ENCODE peak calls at places on chromosomes 12 and 14, in ten cellular contexts. Y is mesendoderm, C is uterus, M is RWPE2, S is OCI-LY7, A is left ventricle myocardium inferior, U is adrenal gland, V is fibroblast of lung, R is ovary, J is Peyer's patch. W is an unnamed sample.

GRCh38 chr14:73059326-73059725 is 992 bp downstream of the RBM25 start:
- DNase-seq in C (no peak), U (peak), M (no peak), J (no peak), V (peak), R (no peak), Y (no peak), A (no peak), S (peak), W (no peak)

GRCh38 chr12:42296503-42297109 is 29.3 kb downstream of the ZCRB1 start:
- DNase-seq in U (no peak), V (peak), R (no peak), C (no peak), J (no peak), M (no peak), Y (peak), A (no peak), S (peak), W (no peak)

GRCh38 chr14:52110441-52111086 is 41.7 kb upstream of the NID2 start:
- DNase-seq in S (no peak), Y (no peak), R (no peak), V (peak), A (no peak), J (no peak), M (no peak), U (no peak), C (no peak), W (no peak)

GRCh38 chr12:69555461-69555860 is 29.8 kb upstream of the CCT2 start:
- DNase-seq in V (peak), M (no peak), R (no peak), U (no peak), Y (no peak), A (no peak), S (no peak), J (no peak), C (no peak), W (no peak)

GRCh38 chr14:63654346-63654745 is 12.7 kb upstream of the WDR89 start:
- DNase-seq in U (no peak), J (no peak), M (no peak), S (no peak), Y (no peak), C (no peak), A (no peak), V (no peak), R (no peak), W (no peak)

GRCh38 chr12:122995503-122996187 is 15.2 kb downstream of the ARL6IP4 start:
- DNase-seq in U (no peak), J (no peak), A (peak), V (no peak), R (peak), S (no peak), M (peak), C (peak), Y (no peak), W (no peak)

GRCh38 chr12:43111608-43112007 is 440.4 kb downstream of the ADAMTS20 start:
- DNase-seq in M (no peak), A (no peak), V (no peak), R (no peak), U (no peak), S (no peak), C (no peak), J (no peak), Y (no peak), W (no peak)

GRCh38 chr12:7905071-7905470 is 30.9 kb downstream of the SLC2A3 start:
- DNase-seq in S (no peak), M (no peak), A (no peak), V (peak), U (no peak), Y (no peak), C (no peak), J (no peak), R (no peak), W (no peak)

GRCh38 chr12:96236221-96236822 is 42.1 kb downstream of the ELK3 start:
- DNase-seq in Y (no peak), A (peak), U (no peak), J (no peak), M (peak), C (peak), R (no peak), V (peak), S (no peak), W (no peak)

GRCh38 chr12:13223941-13224340 is 27.4 kb downstream of the EMP1 start:
- DNase-seq in J (no peak), U (no peak), A (no peak), R (no peak), V (no peak), M (no peak), Y (peak), S (no peak), C (no peak), W (no peak)

GRCh38 chr12:87427770-87428169 is 601.4 kb downstream of the C12orf50 start:
- DNase-seq in J (no peak), A (no peak), S (no peak), U (no peak), M (no peak), C (no peak), Y (no peak), R (no peak), V (no peak), W (no peak)

GRCh38 chr14:62409909-62410308 is 635.3 kb downstream of the KCNH5 start:
- DNase-seq in A (no peak), V (peak), M (no peak), S (no peak), R (no peak), C (no peak), Y (no peak), U (no peak), J (no peak), W (no peak)

GRCh38 chr12:75245108-75245507 is 35.5 kb upstream of the KCNC2 start:
- DNase-seq in U (no peak), A (no peak), Y (no peak), C (no peak), J (no peak), V (no peak), S (no peak), R (no peak), M (no peak), W (no peak)

GRCh38 chr12:65565601-65566560 is 258.4 kb upstream of the HMGA2 start:
- DNase-seq in J (no peak), M (no peak), R (no peak), U (no peak), V (peak), C (no peak), A (no peak), Y (peak), S (no peak), W (no peak)

GRCh38 chr12:58711968-58712367 is 208.3 kb downstream of the LRIG3 start:
- DNase-seq in C (no peak), U (no peak), S (no peak), V (peak), Y (no peak), A (no peak), M (no peak), R (no peak), J (no peak), W (no peak)

GRCh38 chr14:91496790-91497189 is 13.3 kb downstream of the PPP4R3A start:
- DNase-seq in V (no peak), Y (peak), S (no peak), M (no peak), C (no peak), J (no peak), A (no peak), R (no peak), U (no peak), W (no peak)

GRCh38 chr12:133174901-133175300 is 6.4 kb upstream of the ZNF268 start:
- DNase-seq in Y (no peak), A (no peak), J (no peak), M (no peak), U (no peak), C (no peak), R (no peak), S (no peak), V (no peak), W (no peak)

GRCh38 chr12:133181238-133181959 is at the start of gene ZNF268:
- DNase-seq in R (peak), J (peak), S (peak), C (peak), V (peak), A (peak), Y (peak), M (peak), U (peak), W (peak)

GRCh38 chr12:133180669-133181068 is 626 bp upstream of the ZNF268 start:
- DNase-seq in R (no peak), V (no peak), C (no peak), U (no peak), M (no peak), J (no peak), S (peak), A (no peak), Y (no peak), W (no peak)
- H3K4me3 ChIP-seq in R (no peak), V (no peak), C (no peak), U (no peak), M (no peak), J (no peak), S (peak), A (peak), Y (no peak), W (no peak)

GRCh38 chr14:61101803-61102548 is 120.9 kb downstream of the SLC38A6 start:
- DNase-seq in A (no peak), U (no peak), M (no peak), R (no peak), J (no peak), Y (peak), S (peak), C (no peak), V (peak), W (no peak)

GRCh38 chr14:61104358-61104757 is 123.3 kb downstream of the SLC38A6 start:
- DNase-seq in S (no peak), A (no peak), J (no peak), M (no peak), U (no peak), Y (no peak), V (no peak), R (no peak), C (no peak), W (no peak)

GRCh38 chr14:61106627-61107147 is 125.6 kb downstream of the SLC38A6 start:
- DNase-seq in U (no peak), J (no peak), Y (peak), R (no peak), V (no peak), M (no peak), C (no peak), S (peak), A (no peak), W (no peak)

GRCh38 chr14:61102549-61103466 is 121.8 kb downstream of the SLC38A6 start:
- DNase-seq in R (no peak), M (no peak), S (peak), Y (peak), A (no peak), U (no peak), J (no peak), V (no peak), C (no peak), W (no peak)

GRCh38 chr14:61103541-61104339 is 122.7 kb downstream of the SLC38A6 start:
- DNase-seq in Y (peak), U (peak), M (peak), J (no peak), R (peak), V (peak), S (no peak), A (no peak), C (peak), W (peak)
- H3K27ac ChIP-seq in Y (peak), U (peak), M (peak), J (peak), R (no peak), V (peak), S (no peak), A (peak), C (peak), W (peak)

DNA sequence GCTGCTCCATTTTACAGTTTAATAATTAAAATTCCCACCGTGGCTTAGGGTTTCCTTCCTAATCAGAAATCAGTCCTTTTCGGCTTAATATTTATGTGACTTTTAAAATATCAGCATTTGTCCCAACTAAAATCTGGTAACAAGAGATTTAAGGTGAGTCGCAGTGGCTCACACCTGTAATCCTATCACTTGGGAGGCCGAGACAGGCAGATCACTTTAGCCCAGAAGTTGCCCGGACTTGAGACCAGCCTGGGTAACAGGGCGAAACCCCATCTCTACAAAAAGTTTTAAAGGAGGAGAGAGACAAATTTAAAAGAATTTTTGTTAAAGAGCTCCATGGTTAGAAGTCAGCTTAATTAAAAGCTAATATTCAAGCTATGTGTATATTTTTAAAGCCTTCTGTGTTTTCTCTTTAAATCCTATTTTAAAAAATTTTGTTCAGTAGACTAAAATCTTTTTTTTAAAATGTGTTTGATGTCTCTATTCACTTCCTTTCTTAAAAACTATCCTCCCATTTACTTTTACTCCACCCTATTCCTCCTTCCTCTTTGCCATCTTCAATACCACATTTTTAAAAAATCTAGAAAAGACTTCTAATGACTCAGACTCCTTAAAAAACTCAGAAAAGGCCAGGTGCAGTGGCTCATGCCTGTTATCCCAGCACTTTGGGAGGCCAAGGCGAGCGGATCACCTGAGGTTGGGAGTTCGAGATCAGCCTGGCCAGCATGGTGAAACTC is 3.8 kb upstream of the TAC3 start:
- DNase-seq in A (no peak), R (no peak), J (no peak), V (no peak), U (no peak), M (no peak), Y (no peak), S (no peak), C (no peak), W (no peak)
- H3K4me3 ChIP-seq in A (no peak), R (no peak), J (no peak), V (no peak), U (no peak), M (no peak), Y (no peak), S (no peak), C (no peak), W (no peak)

GRCh38 chr14:77103475-77103874 is 5.4 kb downstream of the CIPC start:
- DNase-seq in S (no peak), J (no peak), R (no peak), U (no peak), A (no peak), Y (no peak), C (no peak), V (no peak), M (no peak), W (no peak)
- H3K27ac ChIP-seq in S (no peak), J (no peak), R (no peak), U (peak), A (peak), Y (no peak), C (no peak), V (no peak), M (no peak), W (peak)

W was measured in aorta.